ENCODE peak calls at places on chromosomes 7 and 10, in six cellular contexts. Q is psoas muscle, G is spleen, E is heart left ventricle, P is mesendoderm, K is Peyer's patch. W is an unnamed sample.

GRCh38 chr7:40716052-40716451 is 581.2 kb downstream of the SUGCT start:
- DNase-seq in Q (no peak), G (no peak), E (no peak), P (no peak), K (no peak), W (no peak)

GRCh38 chr7:121301441-121302213 is 27.2 kb upstream of the WNT16 start:
- DNase-seq in Q (no peak), G (no peak), E (no peak), P (no peak), K (no peak), W (no peak)

GRCh38 chr10:22341936-22342222 is 3.4 kb upstream of the SPAG6 start:
- DNase-seq in Q (no peak), G (no peak), E (no peak), P (no peak), K (no peak), W (no peak)

GRCh38 chr10:32995751-32996150 is 37.7 kb upstream of the ITGB1 start:
- DNase-seq in Q (no peak), G (no peak), E (no peak), P (no peak), K (no peak), W (no peak)

GRCh38 chr10:111756541-111757061 is 427.0 kb downstream of the GPAM start:
- DNase-seq in Q (peak; percentile 46), G (no peak), E (peak; percentile 27), P (peak; percentile 91), K (no peak), W (no peak)

GRCh38 chr7:123305840-123306375 is 106.1 kb upstream of the SLC13A1 start:
- DNase-seq in Q (no peak), G (no peak), E (no peak), P (no peak), K (no peak), W (no peak)

GRCh38 chr10:32149257-32149955 is 93.2 kb upstream of the KIF5B start:
- DNase-seq in Q (peak; percentile 69), G (no peak), E (peak; percentile 74), P (peak; percentile 56), K (no peak), W (no peak)

GRCh38 chr7:90455163-90456030 is 14.0 kb upstream of the PTTG1IP2 start:
- DNase-seq in Q (no peak), G (no peak), E (no peak), P (peak; percentile 67), K (no peak), W (peak; percentile 35)

GRCh38 chr10:29555091-29555745 is 79.6 kb downstream of the SVIL start:
- DNase-seq in Q (no peak), G (no peak), E (no peak), P (no peak), K (no peak), W (no peak)

GRCh38 chr7:138584283-138584682 is 116.9 kb downstream of the SVOPL start:
- DNase-seq in Q (no peak), G (no peak), E (no peak), P (no peak), K (no peak), W (no peak)

GRCh38 chr10:110210663-110211454 is 3.5 kb downstream of the MXI1 start:
- DNase-seq in Q (peak; percentile 99), G (peak; percentile 98), E (peak; percentile 97), P (peak; percentile 99), K (peak; percentile 99), W (peak; percentile 93)

GRCh38 chr10:102435529-102436233 is 3.3 kb upstream of the CUEDC2 start:
- DNase-seq in Q (no peak), G (no peak), E (no peak), P (no peak), K (no peak), W (peak; percentile 54)

GRCh38 chr10:7412482-7413251 is 1.8 kb upstream of the SFMBT2 start:
- DNase-seq in Q (peak; percentile 83), G (peak; percentile 84), E (peak; percentile 60), P (peak; percentile 83), K (peak; percentile 53), W (no peak)

GRCh38 chr7:46626261-46627037 is 705.4 kb upstream of the IGFBP3 start:
- DNase-seq in Q (no peak), G (no peak), E (no peak), P (peak; percentile 31), K (no peak), W (no peak)

GRCh38 chr7:102117743-102118142 is 168.9 kb upstream of the SH2B2 start:
- DNase-seq in Q (no peak), G (no peak), E (no peak), P (peak; percentile 50), K (no peak), W (no peak)

GRCh38 chr7:128194533-128195282 is 46.4 kb upstream of the LEP start:
- DNase-seq in Q (no peak), G (no peak), E (no peak), P (no peak), K (no peak), W (no peak)

GRCh38 chr7:30032310-30033125 is 4.3 kb downstream of the PLEKHA8 start:
- DNase-seq in Q (no peak), G (no peak), E (no peak), P (no peak), K (no peak), W (no peak)

GRCh38 chr10:86678999-86679792 is 10.9 kb downstream of the LDB3 start:
- DNase-seq in Q (no peak), G (no peak), E (no peak), P (no peak), K (no peak), W (no peak)

GRCh38 chr7:36396150-36396549 is 6.5 kb downstream of the ANLN start:
- DNase-seq in Q (no peak), G (no peak), E (no peak), P (peak; percentile 27), K (no peak), W (no peak)

GRCh38 chr10:71242621-71243009 is 30.2 kb downstream of the UNC5B start:
- DNase-seq in Q (no peak), G (no peak), E (peak; percentile 54), P (no peak), K (no peak), W (no peak)

GRCh38 chr7:29642494-29643155 is 79.0 kb downstream of the PRR15 start:
- DNase-seq in Q (no peak), G (no peak), E (no peak), P (no peak), K (no peak), W (no peak)

GRCh38 chr10:125124907-125125306 is 35.5 kb downstream of the CTBP2 start:
- DNase-seq in Q (peak; percentile 71), G (peak; percentile 29), E (no peak), P (no peak), K (peak; percentile 53), W (no peak)

GRCh38 chr7:133705596-133705995 is 421.5 kb upstream of the LRGUK start:
- DNase-seq in Q (no peak), G (no peak), E (no peak), P (no peak), K (no peak), W (no peak)

GRCh38 chr10:47156873-47157272 is 143.1 kb upstream of the GDF10 start:
- DNase-seq in Q (no peak), G (no peak), E (no peak), P (no peak), K (no peak), W (no peak)

GRCh38 chr7:33798671-33799325 is 106.5 kb upstream of the BMPER start:
- DNase-seq in Q (no peak), G (no peak), E (no peak), P (peak; percentile 42), K (no peak), W (no peak)

GRCh38 chr7:116528008-116528789 is 3.4 kb downstream of the CAV1 start:
- DNase-seq in Q (peak; percentile 72), G (no peak), E (peak; percentile 83), P (peak; percentile 58), K (no peak), W (no peak)
- H3K27ac ChIP-seq in Q (peak overlapping the region; percentile 77), G (no peak overlapping the region), E (peak overlapping the region; percentile 99), P (no peak overlapping the region), K (no peak overlapping the region), W (no peak overlapping the region)

GRCh38 chr7:27836525-27836924 is 96.6 kb downstream of the TAX1BP1 start:
- DNase-seq in Q (no peak), G (no peak), E (no peak), P (no peak), K (no peak), W (no peak)
- H3K27ac ChIP-seq in Q (no peak overlapping the region), G (no peak overlapping the region), E (peak overlapping the region; percentile 77), P (no peak overlapping the region), K (no peak overlapping the region), W (no peak overlapping the region)

GRCh38 chr7:142714375-142714774 is 34.9 kb upstream of the PRSS1 start:
- DNase-seq in Q (no peak), G (no peak), E (no peak), P (no peak), K (no peak), W (peak; percentile 47)

GRCh38 chr7:142716596-142716995 is 32.7 kb upstream of the PRSS1 start:
- DNase-seq in Q (no peak), G (no peak), E (no peak), P (no peak), K (no peak), W (no peak)

GRCh38 chr7:142718314-142718713 is 31.0 kb upstream of the PRSS1 start:
- DNase-seq in Q (no peak), G (no peak), E (no peak), P (no peak), K (no peak), W (no peak)

GRCh38 chr7:142720140-142720773 is 29.0 kb upstream of the PRSS1 start:
- DNase-seq in Q (no peak), G (no peak), E (no peak), P (no peak), K (no peak), W (no peak)

DNA sequence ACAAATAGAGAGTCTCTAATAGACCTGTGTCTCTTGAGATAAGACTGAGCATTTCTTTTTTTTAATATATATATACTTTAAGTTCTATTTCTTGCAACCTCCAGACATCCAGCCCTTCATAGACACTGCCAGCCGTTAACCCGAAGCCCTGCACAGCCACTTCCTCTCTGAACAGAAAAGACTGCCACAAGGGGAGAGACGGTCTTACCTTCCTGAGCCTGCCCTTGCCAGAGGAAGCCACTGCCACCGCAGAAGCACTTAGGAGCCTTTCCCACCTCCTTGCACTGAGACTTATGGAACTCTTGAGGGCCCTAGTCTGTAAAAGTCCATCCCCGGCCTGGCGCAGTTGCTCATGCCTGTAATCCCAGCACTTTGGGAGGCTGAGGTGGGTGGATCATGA is 31.8 kb upstream of the PRSS1 start:
- DNase-seq in Q (no peak), G (peak; percentile 70), E (no peak), P (no peak), K (no peak), W (no peak)
- H3K27ac ChIP-seq in Q (no peak overlapping the region), G (no peak overlapping the region), E (no peak overlapping the region), P (no peak overlapping the region), K (no peak overlapping the region), W (no peak overlapping the region)

GRCh38 chr7:43619213-43620012 is 36.5 kb downstream of the STK17A start:
- DNase-seq in Q (no peak), G (no peak), E (no peak), P (peak; percentile 56), K (no peak), W (no peak)

GRCh38 chr7:43618073-43618472 is 35.2 kb downstream of the STK17A start:
- DNase-seq in Q (no peak), G (no peak), E (no peak), P (no peak), K (no peak), W (no peak)

GRCh38 chr7:43625977-43626376 is 43.1 kb downstream of the STK17A start:
- DNase-seq in Q (no peak), G (no peak), E (no peak), P (no peak), K (no peak), W (no peak)

GRCh38 chr7:43625453-43625852 is 42.5 kb downstream of the STK17A start:
- DNase-seq in Q (no peak), G (no peak), E (no peak), P (peak; percentile 50), K (no peak), W (peak; percentile 68)

GRCh38 chr7:43621729-43622448 is 39.0 kb downstream of the STK17A start:
- DNase-seq in Q (no peak), G (no peak), E (no peak), P (no peak), K (no peak), W (no peak)
- H3K27ac ChIP-seq in Q (no peak overlapping the region), G (peak overlapping the region; percentile 51), E (no peak overlapping the region), P (no peak overlapping the region), K (no peak overlapping the region), W (peak overlapping the region; percentile 28)